ENCODE peak calls at places on chromosome 2, in five cellular contexts. P is CD8-positive, alpha-beta T cell; U is NAMALWA; D is B cell; H is GM03348. V is an unnamed sample.
A peak's percentile ranks its signal among the peaks of the same experiment; 100 is the strongest.

GRCh38 chr2:231369580-231370428 is 25.7 kb upstream of the B3GNT7 start:
- DNase-seq in P (no peak), U (no peak), D (no peak), H (no peak), V (no peak)

GRCh38 chr2:86510436-86510933 is 52.8 kb downstream of the CHMP3 start:
- DNase-seq in P (no peak), U (no peak), D (no peak), H (no peak), V (no peak)

GRCh38 chr2:127423476-127423840 is 5.2 kb downstream of the PROC start:
- DNase-seq in P (no peak), U (no peak), D (no peak), H (no peak), V (no peak)

GRCh38 chr2:200428961-200429665 is 80.8 kb downstream of the KCTD18 start:
- DNase-seq in P (no peak), U (no peak), D (no peak), H (no peak), V (no peak)

GRCh38 chr2:215060851-215061541 is 77.4 kb downstream of the ABCA12 start:
- DNase-seq in P (no peak), U (peak; percentile 16), D (no peak), H (no peak), V (no peak)

GRCh38 chr2:207161247-207161646 is 4.5 kb downstream of the KLF7 start:
- DNase-seq in P (no peak), U (no peak), D (no peak), H (no peak), V (no peak)

GRCh38 chr2:167963899-167964649 is 283.3 kb downstream of the STK39 start:
- DNase-seq in P (no peak), U (no peak), D (no peak), H (no peak), V (no peak)

GRCh38 chr2:127670055-127670956 is 5.0 kb downstream of the LIMS2 start:
- DNase-seq in P (no peak), U (no peak), D (no peak), H (no peak), V (no peak)

GRCh38 chr2:85983766-85984165 is 95.0 kb upstream of the ST3GAL5 start:
- DNase-seq in P (no peak), U (no peak), D (no peak), H (no peak), V (no peak)

GRCh38 chr2:83572400-83572799 is 886.7 kb downstream of the SUCLG1 start:
- DNase-seq in P (no peak), U (no peak), D (no peak), H (no peak), V (no peak)

GRCh38 chr2:145230546-145230945 is 710.6 kb upstream of the ZEB2 start:
- DNase-seq in P (no peak), U (no peak), D (no peak), H (peak; percentile 12), V (no peak)

V was measured in sciatic nerve.